ENCODE peak calls at places on chromosomes 13 and 19, in six cellular contexts. H is astrocyte of the cerebellum; K is A172; P is trophoblast cell; M is MCF 10A; S is activated CD4-positive, alpha-beta T cell treated with anti-CD3 and anti-CD28 coated beads, Interleukin-2, amount 10 ng/mL, durations not matched to agents 24 days and 14 days. G is an unnamed sample.

GRCh38 chr19:1567116-1567847 is 843 bp downstream of the MEX3D start:
- DNase-seq in K (no peak), H (no peak), M (no peak), S (peak), P (peak), G (no peak)

GRCh38 chr13:99565478-99566124 is 64.3 kb downstream of the TM9SF2 start:
- DNase-seq in S (no peak), M (no peak), P (peak), K (no peak), H (no peak), G (no peak)

GRCh38 chr13:102399791-102400618 is 1.8 kb downstream of the FGF14 start:
- DNase-seq in M (no peak), H (no peak), K (no peak), S (peak), P (no peak), G (no peak)

GRCh38 chr13:103283451-103283820 is 217.2 kb upstream of the SLC10A2 start:
- DNase-seq in K (no peak), M (no peak), S (no peak), P (peak), H (no peak), G (no peak)

GRCh38 chr13:73141292-73141771 is 82.5 kb downstream of the KLF5 start:
- DNase-seq in P (no peak), H (peak), K (no peak), S (no peak), M (no peak), G (no peak)

GRCh38 chr19:48330012-48330681 is 4.8 kb downstream of the EMP3 start:
- DNase-seq in H (peak), K (no peak), M (no peak), S (peak), P (peak), G (peak)

GRCh38 chr13:46817081-46817480 is 20.1 kb upstream of the ESD start:
- DNase-seq in S (no peak), K (no peak), M (no peak), P (no peak), H (no peak), G (no peak)

GRCh38 chr19:46115396-46116109 is 8.9 kb downstream of the IGFL3 start:
- DNase-seq in M (peak), S (peak), K (peak), P (no peak), H (peak), G (no peak)

GRCh38 chr19:48634424-48635262 is 2.5 kb downstream of the DBP start:
- DNase-seq in K (peak), H (peak), S (peak), P (peak), M (peak), G (peak)